ENCODE peak calls at places on chromosomes 2 and 18, in five cellular contexts. S is OCI-LY7, M is GM12878, U is IMR-90, N is mammary epithelial cell. L is an unnamed sample.

GRCh38 chr18:47683774-47684173 is 246.7 kb downstream of the SMAD2 start:
- DNase-seq in S (no peak), M (no peak), U (no peak), N (no peak), L (no peak)

GRCh38 chr2:26922638-26923466 is 47.6 kb upstream of the MAPRE3 start:
- DNase-seq in S (peak), M (no peak), U (peak), N (peak), L (no peak)

GRCh38 chr2:173929441-173929840 is 35.7 kb downstream of the SP3 start:
- DNase-seq in S (no peak), M (no peak), U (peak), N (no peak), L (no peak)

GRCh38 chr2:134705861-134706586 is 12.8 kb downstream of the TMEM163 start:
- DNase-seq in S (no peak), M (no peak), U (no peak), N (no peak), L (no peak)

GRCh38 chr18:75269140-75269676 is 58.6 kb downstream of the TSHZ1 start:
- DNase-seq in S (no peak), M (no peak), U (no peak), N (no peak), L (no peak)

GRCh38 chr18:58674863-58675472 is 3.7 kb downstream of the MALT1 start:
- DNase-seq in S (no peak), M (no peak), U (peak), N (no peak), L (no peak)

GRCh38 chr2:17901246-17901645 is 22.8 kb downstream of the KCNS3 start:
- DNase-seq in S (no peak), M (no peak), U (no peak), N (peak), L (no peak)

GRCh38 chr18:55433140-55433539 is 154.9 kb downstream of the TCF4 start:
- DNase-seq in S (no peak), M (no peak), U (no peak), N (no peak), L (no peak)

GRCh38 chr2:46390901-46391395 is 88.4 kb upstream of the TMEM247 start:
- DNase-seq in S (no peak), M (no peak), U (no peak), N (no peak), L (no peak)

GRCh38 chr18:56505971-56506370 is 132.4 kb downstream of the TXNL1 start:
- DNase-seq in S (no peak), M (no peak), U (peak), N (no peak), L (no peak)

GRCh38 chr2:220215785-220216184 is 588.4 kb downstream of the SLC4A3 start:
- DNase-seq in S (no peak), M (no peak), U (no peak), N (no peak), L (no peak)

GRCh38 chr2:85438291-85439110 is 20.0 kb downstream of the SH2D6 start:
- DNase-seq in S (no peak), M (no peak), U (no peak), N (no peak), L (no peak)

GRCh38 chr2:120470041-120470716 is 124.2 kb downstream of the INHBB start:
- DNase-seq in S (no peak), M (no peak), U (peak), N (peak), L (peak)

GRCh38 chr18:35478520-35479435 is 19.0 kb downstream of the INO80C start:
- DNase-seq in S (no peak), M (no peak), U (peak), N (peak), L (no peak)

GRCh38 chr2:219662566-219662965 is 35.1 kb downstream of the SLC4A3 start:
- DNase-seq in S (no peak), M (no peak), U (no peak), N (peak), L (no peak)

GRCh38 chr18:21735452-21736015 is 5.1 kb upstream of the MIB1 start:
- DNase-seq in S (no peak), M (no peak), U (peak), N (no peak), L (no peak)

GRCh38 chr2:178177066-178177679 is 17.1 kb upstream of the OSBPL6 start:
- DNase-seq in S (no peak), M (no peak), U (peak), N (peak), L (no peak)

GRCh38 chr2:224990717-224991116 is 51.6 kb downstream of the DOCK10 start:
- DNase-seq in S (no peak), M (no peak), U (no peak), N (no peak), L (no peak)

GRCh38 chr2:112008910-112009485 is 46.1 kb upstream of the TMEM87B start:
- DNase-seq in S (no peak), M (no peak), U (no peak), N (no peak), L (no peak)

GRCh38 chr2:145654156-145654555 is 1134.2 kb upstream of the ZEB2 start:
- DNase-seq in S (no peak), M (no peak), U (no peak), N (peak), L (no peak)

GRCh38 chr2:58532641-58533040 is 291.5 kb upstream of the FANCL start:
- DNase-seq in S (no peak), M (no peak), U (no peak), N (peak), L (no peak)

GRCh38 chr18:61203151-61203550 is 130.1 kb upstream of the CDH20 start:
- DNase-seq in S (no peak), M (no peak), U (no peak), N (no peak), L (no peak)

GRCh38 chr2:237235383-237236095 is 149.8 kb downstream of the COPS8 start:
- DNase-seq in S (no peak), M (no peak), U (peak), N (peak), L (peak)

GRCh38 chr2:230951396-230951795 is 26.4 kb upstream of the GPR55 start:
- DNase-seq in S (no peak), M (no peak), U (no peak), N (no peak), L (no peak)

GRCh38 chr2:181742908-181743722 is 62.8 kb upstream of the NEUROD1 start:
- DNase-seq in S (peak), M (peak), U (peak), N (peak), L (no peak)

GRCh38 chr2:239370876-239371725 is 29.7 kb downstream of the HDAC4 start:
- DNase-seq in S (no peak), M (no peak), U (no peak), N (no peak), L (peak)

GRCh38 chr2:150126143-150126725 is 361.2 kb downstream of the RND3 start:
- DNase-seq in S (no peak), M (no peak), U (peak), N (peak), L (no peak)

GRCh38 chr2:156752042-156752441 is 315.9 kb downstream of the GPD2 start:
- DNase-seq in S (no peak), M (no peak), U (no peak), N (no peak), L (no peak)

GRCh38 chr18:3594760-3595241 is 144.8 kb downstream of the TGIF1 start:
- DNase-seq in S (peak), M (no peak), U (peak), N (peak), L (no peak)

DNA sequence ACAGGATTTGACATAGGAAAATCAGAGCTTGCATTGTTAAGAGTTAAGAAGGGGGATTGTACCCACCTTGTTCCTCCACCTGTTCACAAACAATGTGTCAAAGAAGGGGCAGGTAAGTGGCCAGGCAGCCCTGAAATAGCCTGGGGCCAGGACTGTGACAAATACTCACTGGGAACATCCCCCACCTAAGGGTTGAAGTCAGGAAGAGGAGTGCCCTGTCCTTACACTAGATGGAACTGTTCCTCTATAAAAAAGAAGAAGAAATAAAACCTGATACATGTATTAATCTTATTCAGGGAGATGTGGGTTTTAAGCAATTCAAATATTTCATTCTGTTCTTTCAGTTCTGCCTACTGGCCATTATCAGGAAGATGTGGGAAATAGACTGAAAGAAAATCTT is 41.9 kb downstream of the TACR1 start:
- DNase-seq in S (no peak), M (no peak), U (no peak), N (no peak), L (no peak)
- TF ChIP-seq CTCF in S (peak), M (peak), U (peak), N (peak), L (no peak)

DNA sequence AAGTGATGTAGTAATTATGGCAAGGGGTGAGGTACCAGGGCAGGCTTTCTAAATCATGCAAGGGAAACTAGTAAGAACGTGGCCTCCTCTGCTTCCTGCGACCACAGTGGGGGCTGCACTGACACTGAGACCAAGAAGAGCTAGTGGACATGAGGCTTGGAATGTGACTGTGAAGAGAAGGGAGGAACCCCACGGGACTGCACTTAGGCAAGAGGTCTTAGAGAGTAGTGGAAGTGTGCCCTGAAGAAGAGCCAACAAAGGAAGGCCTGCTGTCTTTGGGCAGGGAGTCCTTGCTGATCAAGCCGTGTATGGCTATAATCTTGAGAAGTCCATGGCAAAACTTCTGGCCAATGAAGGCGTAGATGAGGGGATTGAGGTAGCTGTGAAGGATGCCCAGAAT is 8.9 kb upstream of the RUFY4 start:
- DNase-seq in S (no peak), M (no peak), U (no peak), N (no peak), L (no peak)
- H3K27ac ChIP-seq in S (no peak), M (no peak), U (no peak), N (no peak), L (no peak)

GRCh38 chr2:68435605-68436004 is 31.5 kb downstream of the FBXO48 start:
- DNase-seq in S (no peak), M (no peak), U (peak), N (no peak), L (no peak)

GRCh38 chr2:68432696-68433658 is 34.1 kb downstream of the FBXO48 start:
- DNase-seq in S (no peak), M (no peak), U (no peak), N (no peak), L (no peak)

GRCh38 chr2:68436270-68436669 is 30.8 kb downstream of the FBXO48 start:
- DNase-seq in S (no peak), M (no peak), U (peak), N (no peak), L (no peak)

GRCh38 chr2:68431316-68431972 is 35.6 kb downstream of the FBXO48 start:
- DNase-seq in S (no peak), M (no peak), U (no peak), N (no peak), L (no peak)

DNA sequence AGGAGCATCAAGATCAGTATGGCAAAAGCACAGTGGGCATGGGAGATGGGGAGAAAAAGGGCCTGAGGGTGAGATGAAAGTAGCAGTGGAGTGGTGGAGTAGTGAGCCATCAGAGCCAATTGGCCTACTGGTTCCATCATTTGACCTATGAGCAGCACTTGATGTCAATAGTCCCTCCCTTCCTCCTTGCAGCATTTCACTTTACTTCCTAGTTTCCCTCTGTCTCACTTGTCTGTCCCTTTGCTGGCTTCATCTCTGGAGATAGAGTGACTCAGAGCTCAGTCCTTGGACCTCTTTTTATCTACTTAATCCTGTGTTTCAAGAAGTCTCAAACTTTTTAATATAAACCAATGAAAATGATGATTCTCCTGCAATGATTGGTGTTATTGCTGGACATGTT is 32.1 kb downstream of the FBXO48 start:
- DNase-seq in S (no peak), M (no peak), U (no peak), N (no peak), L (no peak)
- TF ChIP-seq CTCF in S (no peak), M (no peak), U (no peak), N (no peak), L (no peak)

GRCh38 chr2:42353792-42354429 is 7.1 kb downstream of the COX7A2L start:
- DNase-seq in S (no peak), M (no peak), U (no peak), N (no peak), L (no peak)
- H3K27ac ChIP-seq in S (no peak), M (no peak), U (no peak), N (no peak), L (no peak)

GRCh38 chr2:142176941-142177340 is 46.1 kb upstream of the LRP1B start:
- DNase-seq in S (no peak), M (no peak), U (no peak), N (no peak), L (no peak)

GRCh38 chr2:142175917-142176316 is 45.1 kb upstream of the LRP1B start:
- DNase-seq in S (no peak), M (no peak), U (no peak), N (no peak), L (no peak)

GRCh38 chr2:142179686-142180085 is 48.9 kb upstream of the LRP1B start:
- DNase-seq in S (no peak), M (no peak), U (no peak), N (no peak), L (no peak)

GRCh38 chr2:142178604-142179003 is 47.8 kb upstream of the LRP1B start:
- DNase-seq in S (no peak), M (no peak), U (no peak), N (no peak), L (no peak)

GRCh38 chr2:142180820-142181533 is 50.2 kb upstream of the LRP1B start:
- DNase-seq in S (peak), M (no peak), U (peak), N (peak), L (peak)
- TF ChIP-seq CTCF in S (peak), M (peak), U (peak), N (peak), L (no peak)

GRCh38 chr2:38600242-38600891 is 2.4 kb downstream of the HNRNPLL start:
- DNase-seq in S (no peak), M (no peak), U (no peak), N (no peak), L (no peak)

GRCh38 chr2:38598200-38598990 is 4.3 kb downstream of the HNRNPLL start:
- DNase-seq in S (no peak), M (no peak), U (peak), N (no peak), L (no peak)

GRCh38 chr2:38599706-38600105 is 3.0 kb downstream of the HNRNPLL start:
- DNase-seq in S (no peak), M (no peak), U (no peak), N (peak), L (no peak)

GRCh38 chr2:38597115-38597514 is 5.6 kb downstream of the HNRNPLL start:
- DNase-seq in S (no peak), M (no peak), U (no peak), N (no peak), L (no peak)

GRCh38 chr2:38598991-38599295 is 3.8 kb downstream of the HNRNPLL start:
- DNase-seq in S (no peak), M (no peak), U (peak), N (no peak), L (no peak)
- H3K27ac ChIP-seq in S (no peak), M (no peak), U (no peak), N (no peak), L (peak)

GRCh38 chr18:2570772-2571199 is 519 bp downstream of the METTL4 start:
- DNase-seq in S (peak), M (peak), U (peak), N (peak), L (peak)
- TF ChIP-seq CTCF in S (no peak), M (peak), U (no peak), N (no peak), L (no peak)

L was measured in left lung.